ENCODE peak calls at places on chromosomes 16 and 17, in eight cellular contexts. N is stimulated activated CD4-positive, alpha-beta T cell treated with anti-CD3 and anti-CD28 coated beads, Interleukin-1b, Interleukin-23, amount 100 ng/mL, for 1 hour; I is GM20000; X is astrocyte of the hippocampus; O is esophagus muscularis mucosa; Q is BE2C; W is ACHN; G is activated CD4-positive, alpha-beta T cell treated with anti-CD3 and anti-CD28 coated beads, Interleukin-2, amount 10 ng/mL, durations not matched to agents 7 days and 5 days. F is an unnamed sample.

GRCh38 chr16:30874244-30874820 is 19.5 kb downstream of the BCL7C start:
- DNase-seq in W (no peak), Q (no peak), N (no peak), X (no peak), G (no peak), I (no peak), O (no peak), F (no peak)

GRCh38 chr17:57889892-57890856 is 40.3 kb upstream of the MRPS23 start:
- DNase-seq in W (peak; percentile 81), Q (peak; percentile 50), G (no peak), X (peak; percentile 96), I (no peak), O (no peak), N (no peak), F (no peak)

GRCh38 chr16:25007284-25007984 is 7.7 kb downstream of the ARHGAP17 start:
- DNase-seq in I (no peak), O (no peak), N (no peak), W (no peak), X (peak; percentile 82), Q (no peak), G (no peak), F (no peak)

GRCh38 chr17:71398706-71399620 is 721.9 kb upstream of the SOX9 start:
- DNase-seq in Q (no peak), G (no peak), I (no peak), N (no peak), X (peak; percentile 45), O (no peak), W (no peak), F (no peak)

GRCh38 chr16:71367243-71367976 is 8.9 kb downstream of the CALB2 start:
- DNase-seq in O (no peak), X (peak; percentile 39), Q (peak; percentile 86), W (peak; percentile 70), N (no peak), G (peak; percentile 35), I (peak; percentile 65), F (no peak)

GRCh38 chr16:85157813-85158701 is 45.8 kb upstream of the CIBAR2 start:
- DNase-seq in I (peak; percentile 61), Q (peak; percentile 53), G (peak; percentile 33), O (no peak), N (no peak), W (no peak), X (no peak), F (no peak)

GRCh38 chr17:42183741-42184711 is 1.2 kb downstream of the HCRT start:
- DNase-seq in Q (peak; percentile 67), N (peak; percentile 32), I (peak; percentile 97), X (peak; percentile 92), O (no peak), G (peak; percentile 71), W (peak; percentile 82), F (peak; percentile 68)

GRCh38 chr17:50062323-50063243 is 6.7 kb downstream of the ITGA3 start:
- DNase-seq in Q (no peak), O (no peak), N (no peak), W (peak; percentile 99), X (peak; percentile 90), G (no peak), I (no peak), F (no peak)

GRCh38 chr16:29645699-29646187 is 17.3 kb upstream of the SPN start:
- DNase-seq in X (no peak), G (no peak), W (no peak), O (no peak), I (peak; percentile 76), Q (peak; percentile 35), N (no peak), F (no peak)

GRCh38 chr16:10827691-10828341 is 9.2 kb upstream of the TVP23A start:
- DNase-seq in N (no peak), G (no peak), Q (no peak), O (peak; percentile 95), X (peak; percentile 97), I (no peak), W (peak; percentile 76), F (no peak)

GRCh38 chr17:58054641-58055040 is 28.6 kb upstream of the DYNLL2 start:
- DNase-seq in W (no peak), I (no peak), N (no peak), O (no peak), X (no peak), Q (no peak), G (no peak), F (no peak)

GRCh38 chr17:57410169-57410568 is 153.8 kb downstream of the MSI2 start:
- DNase-seq in O (no peak), X (no peak), N (no peak), W (no peak), Q (no peak), I (no peak), G (no peak), F (no peak)

GRCh38 chr17:1179635-1180433 is at the start of gene ABR:
- DNase-seq in Q (no peak), O (no peak), W (peak; percentile 23), G (peak; percentile 62), I (peak; percentile 87), N (peak; percentile 36), X (peak; percentile 71), F (peak; percentile 49)

GRCh38 chr16:86545481-86545880 is 9.6 kb downstream of the MTHFSD start:
- DNase-seq in X (no peak), N (no peak), G (no peak), O (no peak), I (no peak), W (no peak), Q (no peak), F (no peak)

GRCh38 chr17:57551321-57552079 is 193.6 kb downstream of the CCDC182 start:
- DNase-seq in O (no peak), N (no peak), W (no peak), I (peak; percentile 57), G (no peak), Q (no peak), X (no peak), F (no peak)

GRCh38 chr17:45702666-45703266 is 81.4 kb upstream of the CRHR1 start:
- DNase-seq in X (peak; percentile 62), W (peak; percentile 30), G (no peak), I (no peak), N (no peak), Q (no peak), O (no peak), F (no peak)

GRCh38 chr17:44820631-44821196 is 9.4 kb downstream of the GJC1 start:
- DNase-seq in G (no peak), O (no peak), Q (no peak), X (peak; percentile 91), W (peak; percentile 86), I (no peak), N (no peak), F (no peak)

GRCh38 chr17:43367588-43368242 is 31.1 kb upstream of the ARL4D start:
- DNase-seq in I (peak; percentile 60), G (peak; percentile 71), O (no peak), N (no peak), W (peak; percentile 99), Q (peak; percentile 39), X (peak; percentile 84), F (no peak)

F was measured in activated T-helper 9 cell treated with anti-CD3 and anti-CD28 coated beads, Interleukin-2, amount 50 U/mL, for 16 hours.